ENCODE peak calls at places on chromosomes 11 and 22, in nine cellular contexts. P is adipocyte; V is aorta; W is left lung; U is heart right ventricle; Z is Karpas-422; O is effector memory CD4-positive, alpha-beta T cell; F is upper lobe of right lung; R is tibial nerve. G is an unnamed sample. For H3K9me3, the result is how much of the 10 kb centered on the place peaks cover.

GRCh38 chr11:15667127-15667725 is 552.5 kb downstream of the INSC start:
- DNase-seq in W (no peak), P (no peak), O (no peak), R (no peak), V (no peak), Z (no peak), U (no peak), F (no peak), G (no peak)

GRCh38 chr11:1055109-1055703 is 18.7 kb upstream of the MUC6 start:
- DNase-seq in V (no peak), R (no peak), W (no peak), U (no peak), Z (no peak), P (no peak), F (peak), O (no peak), G (no peak)

GRCh38 chr22:38142606-38143005 is 32.1 kb upstream of the BAIAP2L2 start:
- DNase-seq in F (peak), U (no peak), V (peak), O (no peak), Z (no peak), R (no peak), P (no peak), W (no peak), G (no peak)

GRCh38 chr11:84889556-84889955 is 737.6 kb downstream of the DLG2 start:
- DNase-seq in Z (no peak), P (no peak), F (no peak), W (no peak), O (no peak), R (no peak), U (no peak), V (no peak), G (no peak)

GRCh38 chr22:26648761-26649363 is 8.5 kb upstream of the MIAT start:
- DNase-seq in F (no peak), U (no peak), O (no peak), V (no peak), W (no peak), R (no peak), Z (no peak), P (no peak), G (no peak)

GRCh38 chr11:124978316-124978715 is 24.3 kb downstream of the CCDC15 start:
- DNase-seq in W (no peak), O (no peak), P (no peak), U (no peak), V (no peak), Z (peak), R (no peak), F (no peak), G (no peak)

GRCh38 chr11:73623651-73624050 is 22.7 kb upstream of the PLEKHB1 start:
- DNase-seq in Z (peak), U (no peak), P (no peak), O (no peak), R (no peak), F (no peak), W (no peak), V (no peak), G (no peak)

GRCh38 chr11:112113539-112114457 is 27.1 kb downstream of the SDHD start:
- DNase-seq in W (no peak), Z (peak), F (no peak), U (no peak), O (no peak), R (no peak), P (peak), V (no peak), G (no peak)

GRCh38 chr11:111531687-111532364 is 8.7 kb upstream of the LAYN start:
- DNase-seq in Z (peak), P (peak), W (no peak), F (no peak), U (no peak), V (no peak), R (no peak), O (no peak), G (no peak)

GRCh38 chr22:20111045-20111688 is 4.7 kb upstream of the RANBP1 start:
- DNase-seq in W (peak), O (no peak), U (peak), Z (peak), R (no peak), P (peak), V (peak), F (no peak), G (no peak)

GRCh38 chr11:106497321-106497720 is 419.9 kb downstream of the AASDHPPT start:
- DNase-seq in R (no peak), V (no peak), W (peak), F (no peak), Z (no peak), U (no peak), P (no peak), O (no peak), G (no peak)
- H3K9me3 ChIP-seq in R (under half), V (under half), W (under half), F (under half), Z (under half), U (under half), P (under half), O (under half), G (under half)

GRCh38 chr22:48342732-48343131 is 1484.9 kb downstream of the BRD1 start:
- DNase-seq in P (no peak), Z (no peak), O (no peak), U (no peak), R (no peak), F (no peak), W (no peak), V (peak), G (no peak)

GRCh38 chr22:48340191-48340590 is 1487.5 kb downstream of the BRD1 start:
- DNase-seq in W (no peak), V (peak), O (no peak), U (no peak), R (no peak), Z (no peak), P (no peak), F (no peak), G (no peak)

GRCh38 chr22:48340727-48341709 is 1486.7 kb downstream of the BRD1 start:
- DNase-seq in U (no peak), R (no peak), Z (no peak), O (no peak), F (no peak), V (peak), P (no peak), W (no peak), G (no peak)

GRCh38 chr22:48343461-48343860 is 1484.2 kb downstream of the BRD1 start:
- DNase-seq in P (no peak), U (no peak), O (no peak), V (peak), W (no peak), R (no peak), F (no peak), Z (no peak), G (no peak)

GRCh38 chr22:48342016-48342415 is 1485.7 kb downstream of the BRD1 start:
- DNase-seq in R (no peak), V (peak), Z (no peak), F (no peak), P (no peak), U (no peak), O (no peak), W (no peak), G (no peak)
- H3K9me3 ChIP-seq in R (under half), V (under half), Z (under half), F (under half), P (under half), U (under half), O (under half), W (under half), G (under half)

GRCh38 chr22:47920380-47920959 is 1158.0 kb downstream of the TBC1D22A start:
- DNase-seq in F (no peak), O (no peak), U (no peak), P (no peak), Z (no peak), W (no peak), V (no peak), R (no peak), G (no peak)
- H3K9me3 ChIP-seq in F (under half), O (under half), U (under half), P (under half), Z (under half), W (under half), V (under half), R (under half), G (under half)

DNA sequence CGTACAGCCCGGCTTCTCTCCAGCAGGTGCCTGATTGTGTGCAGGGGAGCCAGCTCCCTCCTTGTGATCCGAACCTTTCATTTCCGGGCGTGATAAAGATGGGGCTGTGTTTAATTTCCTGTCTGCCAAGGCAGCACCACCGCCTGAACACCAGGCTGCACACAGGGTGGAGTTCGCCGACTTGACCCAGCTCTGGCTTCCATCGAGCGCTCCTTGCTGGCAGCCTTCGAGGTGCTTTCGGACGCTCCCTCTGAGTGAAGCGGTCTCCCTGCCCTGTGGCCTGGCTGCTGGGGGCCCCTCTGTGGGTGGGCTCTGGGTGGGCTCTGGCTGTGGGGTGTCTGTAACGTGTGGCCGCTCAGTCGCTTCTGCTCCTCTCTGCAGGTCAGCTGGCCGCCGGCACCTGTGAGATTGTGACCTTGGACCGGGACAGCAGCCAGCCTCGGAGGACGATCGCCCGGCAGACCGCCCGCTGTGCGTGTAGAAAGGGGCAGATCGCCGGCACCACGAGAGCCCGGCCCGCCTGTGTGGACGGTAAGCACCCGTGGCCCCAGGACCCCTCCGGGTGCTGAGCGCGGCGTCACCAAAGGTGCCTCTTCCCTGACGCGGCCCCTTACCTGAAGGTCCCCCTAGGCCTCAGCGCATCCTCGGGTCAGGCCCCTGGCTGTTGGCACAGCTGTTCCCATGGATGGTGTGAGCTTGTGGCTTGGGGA is 1181.3 kb downstream of the BRD1 start:
- DNase-seq in V (no peak), F (no peak), R (no peak), O (no peak), U (no peak), Z (no peak), W (peak), P (no peak), G (no peak)
- H3K9me3 ChIP-seq in V (under half), F (under half), R (under half), O (under half), U (under half), Z (under half), W (under half), P (under half), G (under half)

GRCh38 chr11:108302121-108302785 is 79.4 kb downstream of the ATM start:
- DNase-seq in P (peak), O (no peak), R (no peak), W (no peak), F (no peak), V (no peak), Z (no peak), U (no peak), G (no peak)

GRCh38 chr11:108313444-108313843 is 90.6 kb downstream of the ATM start:
- DNase-seq in V (no peak), F (no peak), P (no peak), Z (no peak), W (no peak), R (no peak), U (no peak), O (no peak), G (no peak)

GRCh38 chr11:108307751-108308150 is 84.9 kb downstream of the ATM start:
- DNase-seq in F (no peak), O (no peak), V (no peak), P (no peak), Z (no peak), R (no peak), U (no peak), W (no peak), G (no peak)
- H3K9me3 ChIP-seq in F (under half), O (under half), V (under half), P (under half), Z (under half), R (under half), U (under half), W (under half), G (under half)

DNA sequence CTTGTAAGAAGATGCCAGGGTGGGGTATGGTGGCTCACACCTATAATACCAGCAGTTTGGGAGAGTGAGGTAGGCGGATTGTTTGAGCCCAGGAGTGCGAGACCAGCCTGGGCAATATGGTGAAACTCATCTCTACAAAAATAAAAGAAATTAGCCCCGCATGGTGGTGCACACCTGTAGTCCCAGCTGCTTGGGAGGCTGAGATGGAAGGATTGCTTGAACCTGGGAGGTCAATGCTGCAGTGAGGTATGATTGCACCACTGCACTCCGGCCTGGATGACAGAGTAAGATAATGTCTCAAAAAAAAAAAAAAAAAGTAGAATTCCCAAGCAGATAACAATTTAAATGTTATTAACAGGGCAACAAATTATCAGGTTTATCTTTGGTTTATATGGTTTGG is 20.2 kb downstream of the ACER3 start:
- DNase-seq in Z (no peak), F (no peak), P (no peak), R (no peak), W (no peak), U (no peak), V (no peak), O (no peak), G (no peak)
- H3K9me3 ChIP-seq in Z (under half), F (under half), P (under half), R (under half), W (under half), U (under half), V (under half), O (under half), G (under half)

GRCh38 chr11:103826856-103827255 is 209.6 kb upstream of the DDI1 start:
- DNase-seq in V (no peak), W (no peak), R (no peak), O (no peak), P (no peak), F (no peak), Z (no peak), U (no peak), G (no peak)

GRCh38 chr11:103830205-103830604 is 206.2 kb upstream of the DDI1 start:
- DNase-seq in F (no peak), V (no peak), O (no peak), P (no peak), Z (no peak), U (no peak), R (no peak), W (no peak), G (no peak)

GRCh38 chr11:103829596-103829995 is 206.8 kb upstream of the DDI1 start:
- DNase-seq in O (no peak), Z (no peak), R (no peak), W (peak), P (no peak), U (no peak), F (peak), V (no peak), G (no peak)

DNA sequence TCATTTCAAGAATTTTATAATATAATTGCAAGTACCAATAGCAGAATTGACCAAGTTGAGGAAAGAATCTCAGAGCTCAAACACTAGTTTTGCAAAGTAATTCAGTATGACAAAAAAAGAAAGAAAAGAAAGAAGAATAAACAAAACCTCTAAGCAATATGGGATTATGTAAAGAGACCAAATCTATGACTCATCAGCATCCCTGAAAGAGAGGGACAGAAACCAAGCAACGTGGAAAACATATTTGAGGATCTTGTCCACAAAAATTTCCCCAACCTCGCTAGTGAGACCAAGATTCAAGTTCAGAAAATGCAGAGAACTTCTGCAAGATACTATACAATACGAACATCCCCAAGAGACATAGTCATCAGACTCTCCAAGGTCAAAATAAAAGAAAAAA is 203.7 kb upstream of the DDI1 start:
- DNase-seq in R (no peak), F (no peak), W (no peak), O (no peak), U (no peak), P (no peak), V (no peak), Z (no peak), G (no peak)
- H3K9me3 ChIP-seq in R (under half), F (under half), W (under half), O (under half), U (under half), P (under half), V (under half), Z (under half), G (under half)

G was measured in T-helper 17 cell.